ENCODE peak calls at places on chromosomes 1 and 21, in ten cellular contexts. P is epithelial cell of esophagus; J is pancreas; Q is astrocyte; M is GM20000; R is GM13976; D is stimulated activated CD4-positive, alpha-beta T cell treated with anti-CD3 and anti-CD28 coated beads, Interleukin-15, amount 100 ng/mL, for 24 hours; T is iris pigment epithelial cell; K is ELF-1; E is esophagus squamous epithelium. B is an unnamed sample.

GRCh38 chr1:84540759-84541158 is 33.5 kb downstream of the CTBS start:
- DNase-seq in P (no peak), J (no peak), Q (no peak), M (no peak), R (no peak), D (no peak), T (no peak), K (no peak), E (no peak), B (no peak)

GRCh38 chr1:11150326-11150725 is 38.8 kb upstream of the ANGPTL7 start:
- DNase-seq in P (no peak), J (no peak), Q (no peak), M (no peak), R (no peak), D (no peak), T (no peak), K (no peak), E (no peak), B (no peak)

GRCh38 chr1:11198851-11199628 is 9.9 kb downstream of the ANGPTL7 start:
- DNase-seq in P (no peak), J (no peak), Q (no peak), M (no peak), R (no peak), D (no peak), T (no peak), K (no peak), E (no peak), B (no peak)

GRCh38 chr1:206655471-206655882 is 20.1 kb downstream of the DYRK3 start:
- DNase-seq in P (no peak), J (peak; percentile 56), Q (no peak), M (no peak), R (no peak), D (no peak), T (no peak), K (peak; percentile 18), E (no peak), B (no peak)

GRCh38 chr1:40032240-40032891 is 8.2 kb upstream of the CAP1 start:
- DNase-seq in P (peak; percentile 78), J (no peak), Q (peak; percentile 58), M (peak; percentile 61), R (peak; percentile 58), D (peak; percentile 54), T (peak; percentile 77), K (peak; percentile 18), E (no peak), B (no peak)

GRCh38 chr1:247332901-247333361 is 1.3 kb upstream of the ZNF496 start:
- DNase-seq in P (peak; percentile 75), J (peak; percentile 33), Q (peak; percentile 45), M (no peak), R (no peak), D (peak; percentile 6), T (peak; percentile 38), K (peak; percentile 46), E (no peak), B (no peak)

GRCh38 chr1:107477233-107477632 is 336.4 kb downstream of the NTNG1 start:
- DNase-seq in P (no peak), J (no peak), Q (no peak), M (peak; percentile 27), R (peak; percentile 23), D (peak; percentile 15), T (no peak), K (peak; percentile 5), E (no peak), B (no peak)

GRCh38 chr1:43944860-43945259 is 1.9 kb upstream of the IPO13 start:
- DNase-seq in P (no peak), J (no peak), Q (no peak), M (no peak), R (no peak), D (no peak), T (no peak), K (no peak), E (no peak), B (no peak)

GRCh38 chr1:8396083-8396911 is 78.4 kb downstream of the SLC45A1 start:
- DNase-seq in P (no peak), J (no peak), Q (peak; percentile 82), M (no peak), R (no peak), D (no peak), T (peak; percentile 78), K (peak; percentile 34), E (no peak), B (no peak)

GRCh38 chr1:17795081-17795809 is 40.1 kb downstream of the ACTL8 start:
- DNase-seq in P (no peak), J (no peak), Q (no peak), M (no peak), R (no peak), D (no peak), T (no peak), K (no peak), E (no peak), B (no peak)

GRCh38 chr1:152580433-152580832 is at the start of gene LCE3D:
- DNase-seq in P (peak; percentile 90), J (no peak), Q (no peak), M (no peak), R (no peak), D (no peak), T (no peak), K (no peak), E (no peak), B (no peak)

GRCh38 chr21:40269239-40269638 is 402.0 kb downstream of the PCP4 start:
- DNase-seq in P (no peak), J (no peak), Q (no peak), M (no peak), R (no peak), D (no peak), T (no peak), K (no peak), E (no peak), B (no peak)

GRCh38 chr1:62283361-62283760 is 35.9 kb downstream of the KANK4 start:
- DNase-seq in P (no peak), J (no peak), Q (no peak), M (no peak), R (no peak), D (no peak), T (no peak), K (peak; percentile 79), E (no peak), B (no peak)

GRCh38 chr1:214473392-214473791 is 78.0 kb downstream of the PTPN14 start:
- DNase-seq in P (peak; percentile 80), J (no peak), Q (peak; percentile 54), M (no peak), R (no peak), D (no peak), T (peak; percentile 78), K (no peak), E (no peak), B (no peak)

GRCh38 chr1:12591267-12591938 is 26.6 kb downstream of the DHRS3 start:
- DNase-seq in P (no peak), J (no peak), Q (no peak), M (no peak), R (no peak), D (no peak), T (no peak), K (peak; percentile 75), E (no peak), B (no peak)

GRCh38 chr1:14598007-14598497 is 433 bp upstream of the KAZN start:
- DNase-seq in P (no peak), J (no peak), Q (no peak), M (peak; percentile 19), R (peak; percentile 28), D (no peak), T (no peak), K (no peak), E (no peak), B (no peak)

GRCh38 chr1:42933610-42934009 is 25.1 kb downstream of the SLC2A1 start:
- DNase-seq in P (peak; percentile 6), J (no peak), Q (no peak), M (no peak), R (no peak), D (no peak), T (no peak), K (no peak), E (no peak), B (no peak)

GRCh38 chr21:28317177-28317950 is 675.3 kb downstream of the LTN1 start:
- DNase-seq in P (no peak), J (no peak), Q (no peak), M (no peak), R (no peak), D (no peak), T (no peak), K (no peak), E (no peak), B (no peak)

GRCh38 chr1:83113686-83114085 is 885.2 kb downstream of the TTLL7 start:
- DNase-seq in P (peak; percentile 15), J (no peak), Q (no peak), M (no peak), R (no peak), D (no peak), T (no peak), K (no peak), E (no peak), B (no peak)

GRCh38 chr1:116002781-116003455 is 26.6 kb downstream of the SLC22A15 start:
- DNase-seq in P (no peak), J (peak; percentile 70), Q (no peak), M (no peak), R (no peak), D (no peak), T (no peak), K (no peak), E (no peak), B (no peak)

GRCh38 chr1:223683586-223684487 is 18.3 kb upstream of the CAPN8 start:
- DNase-seq in P (peak; percentile 71), J (peak; percentile 49), Q (no peak), M (peak; percentile 32), R (peak; percentile 35), D (peak; percentile 69), T (peak; percentile 46), K (peak; percentile 68), E (no peak), B (no peak)

GRCh38 chr21:23949493-23949892 is 1657.8 kb downstream of the MRPL39 start:
- DNase-seq in P (no peak), J (no peak), Q (no peak), M (no peak), R (no peak), D (no peak), T (no peak), K (no peak), E (no peak), B (no peak)

GRCh38 chr1:230277201-230277771 is 148.8 kb downstream of the PGBD5 start:
- DNase-seq in P (no peak), J (no peak), Q (no peak), M (peak; percentile 49), R (no peak), D (no peak), T (no peak), K (peak; percentile 96), E (no peak), B (no peak)

GRCh38 chr1:211589782-211590721 is 11.1 kb upstream of the SLC30A1 start:
- DNase-seq in P (peak; percentile 81), J (no peak), Q (peak; percentile 90), M (no peak), R (no peak), D (no peak), T (peak; percentile 84), K (no peak), E (no peak), B (no peak)

GRCh38 chr1:72623299-72623708 is 341.0 kb upstream of the NEGR1 start:
- DNase-seq in P (peak; percentile 57), J (no peak), Q (peak; percentile 34), M (peak; percentile 10), R (peak; percentile 22), D (no peak), T (peak; percentile 30), K (peak; percentile 22), E (no peak), B (no peak)

GRCh38 chr21:42009018-42009830 is 936 bp downstream of the ZBTB21 start:
- DNase-seq in P (peak; percentile 28), J (peak; percentile 71), Q (peak; percentile 61), M (peak; percentile 52), R (peak; percentile 50), D (peak; percentile 81), T (peak; percentile 52), K (peak; percentile 64), E (no peak), B (no peak)

GRCh38 chr1:205247130-205247921 is 19.6 kb downstream of the TMCC2 start:
- DNase-seq in P (no peak), J (no peak), Q (no peak), M (no peak), R (no peak), D (no peak), T (no peak), K (no peak), E (no peak), B (no peak)

GRCh38 chr21:18041012-18041411 is 203.6 kb upstream of the CHODL start:
- DNase-seq in P (peak; percentile 2), J (no peak), Q (no peak), M (peak; percentile 1), R (no peak), D (no peak), T (no peak), K (peak; percentile 14), E (no peak), B (no peak)

B was measured in epithelial cell of prostate.